ENCODE peak calls at places on chromosomes 1 and 21, in ten cellular contexts. One of them, this sample, is unnamed.

GRCh38 chr21:29257701-29258100 is 41.0 kb upstream of the BACH1 start:
- DNase-seq in astrocyte: no peak
- DNase-seq in heart left ventricle: no peak
- DNase-seq in thoracic aorta: no peak
- DNase-seq in A549: no peak
- DNase-seq in HFF-Myc: no peak
- DNase-seq in cardiac fibroblast: no peak
- DNase-seq in CD4-positive, CD25-positive, alpha-beta regulatory T cell: no peak
- DNase-seq in lower lobe of right lung: no peak
- DNase-seq in psoas muscle: no peak
- DNase-seq in this sample: no peak

GRCh38 chr1:25979210-25979609 is 18.7 kb downstream of the PAFAH2 start:
- DNase-seq in HFF-Myc: no peak
- DNase-seq in thoracic aorta: no peak
- DNase-seq in heart left ventricle: no peak
- DNase-seq in astrocyte: no peak
- DNase-seq in psoas muscle: no peak
- DNase-seq in A549: no peak
- DNase-seq in cardiac fibroblast: no peak
- DNase-seq in lower lobe of right lung: no peak
- DNase-seq in CD4-positive, CD25-positive, alpha-beta regulatory T cell: no peak
- DNase-seq in this sample: no peak

GRCh38 chr1:30043256-30043655 is 680.1 kb downstream of the MATN1 start:
- DNase-seq in astrocyte: no peak
- DNase-seq in A549: no peak
- DNase-seq in HFF-Myc: no peak
- DNase-seq in lower lobe of right lung: no peak
- DNase-seq in heart left ventricle: no peak
- DNase-seq in cardiac fibroblast: no peak
- DNase-seq in thoracic aorta: no peak
- DNase-seq in CD4-positive, CD25-positive, alpha-beta regulatory T cell: no peak
- DNase-seq in psoas muscle: no peak
- DNase-seq in this sample: no peak

GRCh38 chr1:109235137-109235536 is 14.2 kb upstream of the CELSR2 start:
- DNase-seq in A549: no peak
- DNase-seq in astrocyte: no peak
- DNase-seq in thoracic aorta: no peak
- DNase-seq in heart left ventricle: no peak
- DNase-seq in cardiac fibroblast: no peak
- DNase-seq in psoas muscle: no peak
- DNase-seq in CD4-positive, CD25-positive, alpha-beta regulatory T cell: no peak
- DNase-seq in HFF-Myc: no peak
- DNase-seq in lower lobe of right lung: no peak
- DNase-seq in this sample: no peak

GRCh38 chr1:63319069-63320023 is 3.0 kb upstream of the FOXD3 start:
- DNase-seq in cardiac fibroblast: no peak
- DNase-seq in HFF-Myc: no peak
- DNase-seq in thoracic aorta: no peak
- DNase-seq in psoas muscle: no peak
- DNase-seq in A549: no peak
- DNase-seq in astrocyte: no peak
- DNase-seq in CD4-positive, CD25-positive, alpha-beta regulatory T cell: no peak
- DNase-seq in lower lobe of right lung: no peak
- DNase-seq in heart left ventricle: no peak
- DNase-seq in this sample: no peak

GRCh38 chr1:21666572-21667320 is 2.4 kb downstream of the RAP1GAP start:
- DNase-seq in thoracic aorta: no peak
- DNase-seq in A549: no peak
- DNase-seq in astrocyte: no peak
- DNase-seq in heart left ventricle: no peak
- DNase-seq in psoas muscle: no peak
- DNase-seq in lower lobe of right lung: no peak
- DNase-seq in HFF-Myc: no peak
- DNase-seq in CD4-positive, CD25-positive, alpha-beta regulatory T cell: no peak
- DNase-seq in cardiac fibroblast: no peak
- DNase-seq in this sample: no peak

GRCh38 chr1:33152685-33153432 is 29.0 kb downstream of the TRIM62 start:
- DNase-seq in astrocyte: no peak
- DNase-seq in cardiac fibroblast: peak
- DNase-seq in HFF-Myc: no peak
- DNase-seq in thoracic aorta: peak
- DNase-seq in CD4-positive, CD25-positive, alpha-beta regulatory T cell: no peak
- DNase-seq in heart left ventricle: peak
- DNase-seq in psoas muscle: peak
- DNase-seq in lower lobe of right lung: no peak
- DNase-seq in A549: no peak
- DNase-seq in this sample: no peak

GRCh38 chr1:179091691-179092165 is 9.9 kb downstream of the TOR3A start:
- DNase-seq in astrocyte: no peak
- DNase-seq in psoas muscle: peak
- DNase-seq in HFF-Myc: no peak
- DNase-seq in CD4-positive, CD25-positive, alpha-beta regulatory T cell: no peak
- DNase-seq in lower lobe of right lung: peak
- DNase-seq in cardiac fibroblast: peak
- DNase-seq in heart left ventricle: peak
- DNase-seq in A549: no peak
- DNase-seq in thoracic aorta: no peak
- DNase-seq in this sample: no peak

GRCh38 chr1:213651077-213651476 is 336.7 kb upstream of the PROX1 start:
- DNase-seq in cardiac fibroblast: no peak
- DNase-seq in psoas muscle: no peak
- DNase-seq in thoracic aorta: no peak
- DNase-seq in heart left ventricle: no peak
- DNase-seq in CD4-positive, CD25-positive, alpha-beta regulatory T cell: no peak
- DNase-seq in lower lobe of right lung: no peak
- DNase-seq in astrocyte: no peak
- DNase-seq in HFF-Myc: no peak
- DNase-seq in A549: no peak
- DNase-seq in this sample: no peak

GRCh38 chr1:213652109-213652508 is 335.7 kb upstream of the PROX1 start:
- DNase-seq in CD4-positive, CD25-positive, alpha-beta regulatory T cell: no peak
- DNase-seq in thoracic aorta: no peak
- DNase-seq in heart left ventricle: no peak
- DNase-seq in A549: no peak
- DNase-seq in cardiac fibroblast: no peak
- DNase-seq in psoas muscle: no peak
- DNase-seq in HFF-Myc: no peak
- DNase-seq in lower lobe of right lung: no peak
- DNase-seq in astrocyte: no peak
- DNase-seq in this sample: no peak

GRCh38 chr1:213650603-213651002 is 337.2 kb upstream of the PROX1 start:
- DNase-seq in CD4-positive, CD25-positive, alpha-beta regulatory T cell: no peak
- DNase-seq in lower lobe of right lung: no peak
- DNase-seq in psoas muscle: no peak
- DNase-seq in astrocyte: no peak
- DNase-seq in heart left ventricle: no peak
- DNase-seq in HFF-Myc: no peak
- DNase-seq in thoracic aorta: no peak
- DNase-seq in cardiac fibroblast: no peak
- DNase-seq in A549: no peak
- DNase-seq in this sample: no peak

GRCh38 chr1:213649373-213649772 is 338.4 kb upstream of the PROX1 start:
- DNase-seq in A549: no peak
- DNase-seq in astrocyte: no peak
- DNase-seq in heart left ventricle: no peak
- DNase-seq in thoracic aorta: no peak
- DNase-seq in CD4-positive, CD25-positive, alpha-beta regulatory T cell: no peak
- DNase-seq in psoas muscle: no peak
- DNase-seq in cardiac fibroblast: no peak
- DNase-seq in HFF-Myc: no peak
- DNase-seq in lower lobe of right lung: no peak
- DNase-seq in this sample: no peak

DNA sequence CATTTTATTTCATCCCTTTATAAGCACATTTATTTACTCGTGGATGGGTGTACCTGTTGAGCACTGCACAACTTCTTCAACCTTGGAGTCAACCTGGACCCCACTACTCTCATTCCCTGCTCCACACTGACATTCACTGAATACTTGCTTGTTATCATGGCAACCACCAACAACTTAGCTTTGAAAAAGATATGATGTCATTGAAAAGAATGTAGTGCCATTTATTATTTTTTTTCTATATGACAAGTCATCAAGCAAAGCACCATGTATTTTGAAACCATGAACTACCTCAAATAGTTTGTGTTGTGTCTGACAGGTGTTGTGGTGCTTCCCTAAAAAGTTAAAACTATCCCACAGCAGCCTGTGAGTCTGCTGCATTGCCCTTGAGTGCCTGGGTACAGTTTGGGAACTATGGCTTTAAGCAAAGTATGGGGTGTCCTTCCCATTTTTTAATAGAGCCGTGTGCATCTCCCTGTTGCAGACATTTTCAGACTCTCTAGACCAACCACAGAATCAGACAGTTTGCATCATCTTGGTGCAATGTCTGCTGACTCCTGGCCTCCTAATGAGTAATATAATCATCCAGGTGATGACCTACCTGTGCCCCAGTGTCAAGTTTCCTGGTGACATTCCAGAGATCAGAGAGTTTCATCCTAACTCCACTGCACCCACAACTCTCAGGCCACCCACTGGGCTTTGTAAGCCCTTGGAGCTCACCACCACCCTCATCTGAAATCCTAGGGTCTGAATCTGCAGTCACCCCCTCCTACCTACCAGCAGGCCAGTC is 339.7 kb upstream of the PROX1 start:
- DNase-seq in lower lobe of right lung: no peak
- DNase-seq in cardiac fibroblast: no peak
- DNase-seq in HFF-Myc: no peak
- DNase-seq in astrocyte: no peak
- DNase-seq in heart left ventricle: no peak
- DNase-seq in CD4-positive, CD25-positive, alpha-beta regulatory T cell: no peak
- DNase-seq in A549: no peak
- DNase-seq in psoas muscle: no peak
- DNase-seq in thoracic aorta: no peak
- DNase-seq in this sample: no peak
- H3K4me3 ChIP-seq in lower lobe of right lung: no peak
- H3K4me3 ChIP-seq in cardiac fibroblast: no peak
- H3K4me3 ChIP-seq in HFF-Myc: no peak
- H3K4me3 ChIP-seq in astrocyte: no peak
- H3K4me3 ChIP-seq in heart left ventricle: no peak
- H3K4me3 ChIP-seq in CD4-positive, CD25-positive, alpha-beta regulatory T cell: no peak
- H3K4me3 ChIP-seq in A549: no peak
- H3K4me3 ChIP-seq in psoas muscle: no peak
- H3K4me3 ChIP-seq in thoracic aorta: no peak
- H3K4me3 ChIP-seq in this sample: no peak

GRCh38 chr1:48471103-48471502 is 901 bp downstream of the SPATA6 start:
- DNase-seq in HFF-Myc: no peak
- DNase-seq in heart left ventricle: no peak
- DNase-seq in CD4-positive, CD25-positive, alpha-beta regulatory T cell: no peak
- DNase-seq in astrocyte: no peak
- DNase-seq in psoas muscle: peak
- DNase-seq in cardiac fibroblast: peak
- DNase-seq in lower lobe of right lung: no peak
- DNase-seq in A549: no peak
- DNase-seq in thoracic aorta: no peak
- DNase-seq in this sample: no peak

GRCh38 chr1:48469616-48470500 is 2.1 kb downstream of the SPATA6 start:
- DNase-seq in cardiac fibroblast: peak
- DNase-seq in HFF-Myc: no peak
- DNase-seq in CD4-positive, CD25-positive, alpha-beta regulatory T cell: no peak
- DNase-seq in psoas muscle: peak
- DNase-seq in heart left ventricle: peak
- DNase-seq in thoracic aorta: peak
- DNase-seq in astrocyte: peak
- DNase-seq in lower lobe of right lung: peak
- DNase-seq in A549: no peak
- DNase-seq in this sample: no peak

GRCh38 chr1:48471603-48472576 is at the start of gene SPATA6:
- DNase-seq in cardiac fibroblast: peak
- DNase-seq in HFF-Myc: peak
- DNase-seq in lower lobe of right lung: peak
- DNase-seq in astrocyte: peak
- DNase-seq in thoracic aorta: peak
- DNase-seq in CD4-positive, CD25-positive, alpha-beta regulatory T cell: peak
- DNase-seq in A549: peak
- DNase-seq in psoas muscle: peak
- DNase-seq in heart left ventricle: peak
- DNase-seq in this sample: peak

GRCh38 chr1:48472747-48473146 is 743 bp upstream of the SPATA6 start:
- DNase-seq in heart left ventricle: no peak
- DNase-seq in HFF-Myc: no peak
- DNase-seq in astrocyte: no peak
- DNase-seq in psoas muscle: no peak
- DNase-seq in A549: no peak
- DNase-seq in cardiac fibroblast: no peak
- DNase-seq in thoracic aorta: no peak
- DNase-seq in lower lobe of right lung: no peak
- DNase-seq in CD4-positive, CD25-positive, alpha-beta regulatory T cell: no peak
- DNase-seq in this sample: no peak

DNA sequence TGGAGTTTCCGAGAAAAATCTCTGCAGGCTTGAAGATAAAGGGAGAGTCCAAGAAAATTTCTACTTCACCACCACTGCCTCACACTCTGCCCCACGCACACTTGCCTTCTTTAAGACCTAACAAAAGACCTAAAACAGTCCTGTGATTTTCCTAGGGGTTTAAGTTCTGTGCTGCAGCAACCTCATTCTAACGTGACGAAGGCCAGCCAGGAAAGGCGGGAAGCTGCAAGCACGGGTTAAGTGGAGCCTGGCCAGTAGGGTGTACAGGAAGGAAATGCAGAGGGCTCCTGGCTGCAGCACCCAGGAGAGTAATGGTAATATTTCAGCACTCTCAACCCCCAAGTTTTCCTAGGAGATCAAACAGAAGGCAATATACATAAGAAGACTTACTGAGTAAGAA is 1.5 kb downstream of the SPATA6 start:
- DNase-seq in astrocyte: peak
- DNase-seq in CD4-positive, CD25-positive, alpha-beta regulatory T cell: no peak
- DNase-seq in psoas muscle: peak
- DNase-seq in heart left ventricle: peak
- DNase-seq in cardiac fibroblast: peak
- DNase-seq in lower lobe of right lung: peak
- DNase-seq in A549: no peak
- DNase-seq in HFF-Myc: no peak
- DNase-seq in thoracic aorta: no peak
- DNase-seq in this sample: no peak
- H3K4me3 ChIP-seq in astrocyte: peak
- H3K4me3 ChIP-seq in CD4-positive, CD25-positive, alpha-beta regulatory T cell: no peak
- H3K4me3 ChIP-seq in psoas muscle: peak
- H3K4me3 ChIP-seq in heart left ventricle: peak
- H3K4me3 ChIP-seq in cardiac fibroblast: peak
- H3K4me3 ChIP-seq in lower lobe of right lung: peak
- H3K4me3 ChIP-seq in A549: no peak
- H3K4me3 ChIP-seq in HFF-Myc: peak
- H3K4me3 ChIP-seq in thoracic aorta: peak
- H3K4me3 ChIP-seq in this sample: no peak

GRCh38 chr1:39727932-39728317 is 10.8 kb upstream of the PPIE start:
- DNase-seq in psoas muscle: no peak
- DNase-seq in cardiac fibroblast: no peak
- DNase-seq in lower lobe of right lung: no peak
- DNase-seq in thoracic aorta: no peak
- DNase-seq in heart left ventricle: no peak
- DNase-seq in HFF-Myc: no peak
- DNase-seq in A549: no peak
- DNase-seq in CD4-positive, CD25-positive, alpha-beta regulatory T cell: no peak
- DNase-seq in astrocyte: no peak
- DNase-seq in this sample: no peak
- H3K4me3 ChIP-seq in psoas muscle: no peak
- H3K4me3 ChIP-seq in cardiac fibroblast: no peak
- H3K4me3 ChIP-seq in lower lobe of right lung: no peak
- H3K4me3 ChIP-seq in thoracic aorta: no peak
- H3K4me3 ChIP-seq in heart left ventricle: no peak
- H3K4me3 ChIP-seq in HFF-Myc: no peak
- H3K4me3 ChIP-seq in A549: no peak
- H3K4me3 ChIP-seq in CD4-positive, CD25-positive, alpha-beta regulatory T cell: no peak
- H3K4me3 ChIP-seq in astrocyte: no peak
- H3K4me3 ChIP-seq in this sample: no peak

GRCh38 chr21:27189870-27190269 is 223.0 kb upstream of the ADAMTS5 start:
- DNase-seq in cardiac fibroblast: no peak
- DNase-seq in thoracic aorta: no peak
- DNase-seq in CD4-positive, CD25-positive, alpha-beta regulatory T cell: no peak
- DNase-seq in HFF-Myc: no peak
- DNase-seq in astrocyte: no peak
- DNase-seq in lower lobe of right lung: no peak
- DNase-seq in A549: no peak
- DNase-seq in heart left ventricle: no peak
- DNase-seq in psoas muscle: no peak
- DNase-seq in this sample: no peak

GRCh38 chr21:27190601-27191000 is 223.7 kb upstream of the ADAMTS5 start:
- DNase-seq in A549: no peak
- DNase-seq in heart left ventricle: no peak
- DNase-seq in astrocyte: peak
- DNase-seq in lower lobe of right lung: no peak
- DNase-seq in HFF-Myc: no peak
- DNase-seq in CD4-positive, CD25-positive, alpha-beta regulatory T cell: no peak
- DNase-seq in psoas muscle: no peak
- DNase-seq in cardiac fibroblast: peak
- DNase-seq in thoracic aorta: no peak
- DNase-seq in this sample: no peak

GRCh38 chr21:27196651-27197050 is 229.8 kb upstream of the ADAMTS5 start:
- DNase-seq in CD4-positive, CD25-positive, alpha-beta regulatory T cell: no peak
- DNase-seq in astrocyte: no peak
- DNase-seq in thoracic aorta: no peak
- DNase-seq in heart left ventricle: no peak
- DNase-seq in psoas muscle: no peak
- DNase-seq in cardiac fibroblast: no peak
- DNase-seq in A549: no peak
- DNase-seq in lower lobe of right lung: no peak
- DNase-seq in HFF-Myc: no peak
- DNase-seq in this sample: no peak

GRCh38 chr21:27192286-27192685 is 225.4 kb upstream of the ADAMTS5 start:
- DNase-seq in thoracic aorta: no peak
- DNase-seq in HFF-Myc: peak
- DNase-seq in cardiac fibroblast: no peak
- DNase-seq in CD4-positive, CD25-positive, alpha-beta regulatory T cell: no peak
- DNase-seq in lower lobe of right lung: no peak
- DNase-seq in astrocyte: no peak
- DNase-seq in A549: no peak
- DNase-seq in heart left ventricle: no peak
- DNase-seq in psoas muscle: no peak
- DNase-seq in this sample: no peak
- H3K4me3 ChIP-seq in thoracic aorta: no peak
- H3K4me3 ChIP-seq in HFF-Myc: no peak
- H3K4me3 ChIP-seq in cardiac fibroblast: no peak
- H3K4me3 ChIP-seq in CD4-positive, CD25-positive, alpha-beta regulatory T cell: no peak
- H3K4me3 ChIP-seq in lower lobe of right lung: no peak
- H3K4me3 ChIP-seq in astrocyte: no peak
- H3K4me3 ChIP-seq in A549: no peak
- H3K4me3 ChIP-seq in heart left ventricle: no peak
- H3K4me3 ChIP-seq in psoas muscle: no peak
- H3K4me3 ChIP-seq in this sample: no peak